ENCODE peak calls at places on chromosomes 4 and X, in six cellular contexts. C is stimulated activated CD8-positive, alpha-beta memory T cell treated with anti-CD3 and anti-CD28 coated beads, Interleukin-15, amount 100 ng/mL, for 24 hours; Z is RWPE1; E is lung; O is RCC 7860; R is putamen. N is an unnamed sample.

GRCh38 chr4:25487155-25487554 is 110.1 kb downstream of the ANAPC4 start:
- DNase-seq in C (no peak), Z (no peak), E (no peak), O (no peak), R (no peak), N (no peak)

GRCh38 chrX:23373129-23373804 is 38.6 kb downstream of the PTCHD1 start:
- DNase-seq in C (no peak), Z (peak), E (no peak), O (peak), R (peak), N (peak)

GRCh38 chr4:182369211-182369610 is 126.0 kb downstream of the TENM3 start:
- DNase-seq in C (no peak), Z (no peak), E (no peak), O (no peak), R (no peak), N (no peak)

GRCh38 chr4:118757761-118758213 is 72.6 kb downstream of the METTL14 start:
- DNase-seq in C (no peak), Z (no peak), E (no peak), O (no peak), R (no peak), N (no peak)

GRCh38 chr4:139622856-139623255 is 42.8 kb upstream of the MGST2 start:
- DNase-seq in C (no peak), Z (no peak), E (no peak), O (no peak), R (no peak), N (no peak)

GRCh38 chr4:100828986-100829685 is 311.3 kb upstream of the EMCN start:
- DNase-seq in C (no peak), Z (no peak), E (no peak), O (no peak), R (no peak), N (no peak)

GRCh38 chr4:146134761-146135160 is 40.8 kb upstream of the LSM6 start:
- DNase-seq in C (no peak), Z (peak), E (no peak), O (no peak), R (no peak), N (peak)

GRCh38 chrX:67636532-67636931 is 92.7 kb downstream of the AR start:
- DNase-seq in C (no peak), Z (no peak), E (no peak), O (no peak), R (no peak), N (no peak)

GRCh38 chr4:163157157-163157556 is 9.5 kb downstream of the NAF1 start:
- DNase-seq in C (no peak), Z (peak), E (no peak), O (no peak), R (no peak), N (no peak)

GRCh38 chr4:6538586-6538985 is 36.4 kb upstream of the MAN2B2 start:
- DNase-seq in C (no peak), Z (no peak), E (no peak), O (no peak), R (no peak), N (no peak)

N was measured in GOT3.